ENCODE peak calls at places on chromosomes 4 and X, in seven cellular contexts. One of them, this sample, is unnamed.
A peak's percentile ranks its signal among the peaks of the same experiment; 100 is the strongest.

GRCh38 chr4:156998500-156999174 is 27.0 kb upstream of the PDGFC start:
- DNase-seq in BE2C: no peak
- DNase-seq in pancreas: peak; percentile 24
- DNase-seq in progenitor cell of endocrine pancreas: no peak
- DNase-seq in GM13976: no peak
- DNase-seq in neural crest cell: no peak
- DNase-seq in foreskin keratinocyte: no peak
- DNase-seq in this sample: no peak

GRCh38 chrX:138026211-138026610 is 460.3 kb downstream of the ZIC3 start:
- DNase-seq in BE2C: no peak
- DNase-seq in pancreas: no peak
- DNase-seq in progenitor cell of endocrine pancreas: no peak
- DNase-seq in GM13976: peak; percentile 24
- DNase-seq in neural crest cell: no peak
- DNase-seq in foreskin keratinocyte: no peak
- DNase-seq in this sample: no peak

GRCh38 chrX:773292-774025 is 142.9 kb downstream of the SHOX start:
- DNase-seq in BE2C: no peak
- DNase-seq in pancreas: no peak
- DNase-seq in progenitor cell of endocrine pancreas: no peak
- DNase-seq in GM13976: no peak
- DNase-seq in neural crest cell: no peak
- DNase-seq in foreskin keratinocyte: no peak
- DNase-seq in this sample: no peak

GRCh38 chrX:66191563-66191962 is 27.5 kb downstream of the HEPH start:
- DNase-seq in BE2C: no peak
- DNase-seq in pancreas: no peak
- DNase-seq in progenitor cell of endocrine pancreas: no peak
- DNase-seq in GM13976: no peak
- DNase-seq in neural crest cell: no peak
- DNase-seq in foreskin keratinocyte: no peak
- DNase-seq in this sample: no peak

GRCh38 chrX:109352121-109352556 is 129.7 kb downstream of the GUCY2F start:
- DNase-seq in BE2C: no peak
- DNase-seq in pancreas: peak; percentile 43
- DNase-seq in progenitor cell of endocrine pancreas: no peak
- DNase-seq in GM13976: no peak
- DNase-seq in neural crest cell: no peak
- DNase-seq in foreskin keratinocyte: no peak
- DNase-seq in this sample: no peak

GRCh38 chrX:53317365-53318069 is 36.1 kb upstream of the IQSEC2 start:
- DNase-seq in BE2C: peak; percentile 72
- DNase-seq in pancreas: peak; percentile 69
- DNase-seq in progenitor cell of endocrine pancreas: peak; percentile 60
- DNase-seq in GM13976: peak; percentile 80
- DNase-seq in neural crest cell: peak; percentile 65
- DNase-seq in foreskin keratinocyte: no peak
- DNase-seq in this sample: peak; percentile 76

GRCh38 chr4:84167579-84167978 is 331.5 kb downstream of the NKX6-1 start:
- DNase-seq in BE2C: peak; percentile 36
- DNase-seq in pancreas: no peak
- DNase-seq in progenitor cell of endocrine pancreas: no peak
- DNase-seq in GM13976: no peak
- DNase-seq in neural crest cell: no peak
- DNase-seq in foreskin keratinocyte: no peak
- DNase-seq in this sample: no peak

GRCh38 chr4:64777286-64777685 is 368.0 kb upstream of the TECRL start:
- DNase-seq in BE2C: no peak
- DNase-seq in pancreas: no peak
- DNase-seq in progenitor cell of endocrine pancreas: no peak
- DNase-seq in GM13976: no peak
- DNase-seq in neural crest cell: no peak
- DNase-seq in foreskin keratinocyte: no peak
- DNase-seq in this sample: no peak

GRCh38 chr4:38503689-38504395 is 160.2 kb upstream of the KLF3 start:
- DNase-seq in BE2C: no peak
- DNase-seq in pancreas: no peak
- DNase-seq in progenitor cell of endocrine pancreas: no peak
- DNase-seq in GM13976: peak; percentile 56
- DNase-seq in neural crest cell: no peak
- DNase-seq in foreskin keratinocyte: no peak
- DNase-seq in this sample: no peak

GRCh38 chrX:130916636-130917422 is 13.8 kb upstream of the ENOX2 start:
- DNase-seq in BE2C: peak; percentile 45
- DNase-seq in pancreas: peak; percentile 45
- DNase-seq in progenitor cell of endocrine pancreas: peak; percentile 24
- DNase-seq in GM13976: peak; percentile 51
- DNase-seq in neural crest cell: peak; percentile 69
- DNase-seq in foreskin keratinocyte: no peak
- DNase-seq in this sample: no peak

GRCh38 chr4:165597581-165598480 is 219.0 kb downstream of the CPE start:
- DNase-seq in BE2C: no peak
- DNase-seq in pancreas: no peak
- DNase-seq in progenitor cell of endocrine pancreas: no peak
- DNase-seq in GM13976: no peak
- DNase-seq in neural crest cell: no peak
- DNase-seq in foreskin keratinocyte: no peak
- DNase-seq in this sample: no peak

GRCh38 chr4:965048-965765 is 8.2 kb downstream of the DGKQ start:
- DNase-seq in BE2C: no peak
- DNase-seq in pancreas: no peak
- DNase-seq in progenitor cell of endocrine pancreas: no peak
- DNase-seq in GM13976: no peak
- DNase-seq in neural crest cell: no peak
- DNase-seq in foreskin keratinocyte: no peak
- DNase-seq in this sample: no peak

GRCh38 chr4:79588679-79589078 is 180.7 kb upstream of the GK2 start:
- DNase-seq in BE2C: no peak
- DNase-seq in pancreas: no peak
- DNase-seq in progenitor cell of endocrine pancreas: no peak
- DNase-seq in GM13976: no peak
- DNase-seq in neural crest cell: no peak
- DNase-seq in foreskin keratinocyte: no peak
- DNase-seq in this sample: no peak

GRCh38 chr4:51906167-51906647 is 63.3 kb downstream of the DCUN1D4 start:
- DNase-seq in BE2C: no peak
- DNase-seq in pancreas: no peak
- DNase-seq in progenitor cell of endocrine pancreas: no peak
- DNase-seq in GM13976: peak; percentile 34
- DNase-seq in neural crest cell: no peak
- DNase-seq in foreskin keratinocyte: no peak
- DNase-seq in this sample: no peak

GRCh38 chrX:3712870-3713224 is 602 bp downstream of the PRKX start:
- DNase-seq in BE2C: no peak
- DNase-seq in pancreas: no peak
- DNase-seq in progenitor cell of endocrine pancreas: no peak
- DNase-seq in GM13976: peak; percentile 38
- DNase-seq in neural crest cell: no peak
- DNase-seq in foreskin keratinocyte: no peak
- DNase-seq in this sample: peak; percentile 70

GRCh38 chr4:54217642-54218486 is 11.2 kb upstream of the PDGFRA start:
- DNase-seq in BE2C: peak; percentile 79
- DNase-seq in pancreas: peak; percentile 76
- DNase-seq in progenitor cell of endocrine pancreas: peak; percentile 57
- DNase-seq in GM13976: peak; percentile 80
- DNase-seq in neural crest cell: peak; percentile 70
- DNase-seq in foreskin keratinocyte: no peak
- DNase-seq in this sample: peak; percentile 80

GRCh38 chr4:40976343-40976742 is 226.6 kb downstream of the NSUN7 start:
- DNase-seq in BE2C: peak; percentile 57
- DNase-seq in pancreas: peak; percentile 53
- DNase-seq in progenitor cell of endocrine pancreas: no peak
- DNase-seq in GM13976: peak; percentile 38
- DNase-seq in neural crest cell: peak; percentile 28
- DNase-seq in foreskin keratinocyte: peak; percentile 20
- DNase-seq in this sample: no peak

GRCh38 chr4:121156822-121157769 is 7.0 kb downstream of the TNIP3 start:
- DNase-seq in BE2C: peak; percentile 22
- DNase-seq in pancreas: no peak
- DNase-seq in progenitor cell of endocrine pancreas: peak; percentile 25
- DNase-seq in GM13976: peak; percentile 18
- DNase-seq in neural crest cell: peak; percentile 48
- DNase-seq in foreskin keratinocyte: no peak
- DNase-seq in this sample: no peak

GRCh38 chr4:73998040-73999011 is at the start of gene CXCL5:
- DNase-seq in BE2C: no peak
- DNase-seq in pancreas: peak; percentile 31
- DNase-seq in progenitor cell of endocrine pancreas: peak; percentile 23
- DNase-seq in GM13976: no peak
- DNase-seq in neural crest cell: peak; percentile 26
- DNase-seq in foreskin keratinocyte: peak; percentile 44
- DNase-seq in this sample: no peak

GRCh38 chrX:122583526-122583925 is 600.6 kb upstream of the GRIA3 start:
- DNase-seq in BE2C: no peak
- DNase-seq in pancreas: no peak
- DNase-seq in progenitor cell of endocrine pancreas: no peak
- DNase-seq in GM13976: no peak
- DNase-seq in neural crest cell: no peak
- DNase-seq in foreskin keratinocyte: no peak
- DNase-seq in this sample: no peak

GRCh38 chr4:140252144-140252741 is 98.3 kb upstream of the MAML3 start:
- DNase-seq in BE2C: peak; percentile 83
- DNase-seq in pancreas: no peak
- DNase-seq in progenitor cell of endocrine pancreas: no peak
- DNase-seq in GM13976: peak; percentile 25
- DNase-seq in neural crest cell: peak; percentile 17
- DNase-seq in foreskin keratinocyte: no peak
- DNase-seq in this sample: no peak

GRCh38 chrX:74383611-74384010 is 37.7 kb upstream of the SLC16A2 start:
- DNase-seq in BE2C: peak; percentile 8
- DNase-seq in pancreas: peak; percentile 16
- DNase-seq in progenitor cell of endocrine pancreas: no peak
- DNase-seq in GM13976: peak; percentile 35
- DNase-seq in neural crest cell: peak; percentile 1
- DNase-seq in foreskin keratinocyte: peak; percentile 7
- DNase-seq in this sample: no peak

GRCh38 chr4:70269674-70270073 is 27.3 kb downstream of the CSN3 start:
- DNase-seq in BE2C: no peak
- DNase-seq in pancreas: no peak
- DNase-seq in progenitor cell of endocrine pancreas: no peak
- DNase-seq in GM13976: no peak
- DNase-seq in neural crest cell: no peak
- DNase-seq in foreskin keratinocyte: no peak
- DNase-seq in this sample: no peak
- TF ChIP-seq CTCF in BE2C: peak; percentile 54
- TF ChIP-seq CTCF in pancreas: no peak
- TF ChIP-seq CTCF in progenitor cell of endocrine pancreas: peak; percentile 44
- TF ChIP-seq CTCF in GM13976: no peak
- TF ChIP-seq CTCF in neural crest cell: no peak
- TF ChIP-seq CTCF in foreskin keratinocyte: peak; percentile 49
- TF ChIP-seq CTCF in this sample: no peak

DNA sequence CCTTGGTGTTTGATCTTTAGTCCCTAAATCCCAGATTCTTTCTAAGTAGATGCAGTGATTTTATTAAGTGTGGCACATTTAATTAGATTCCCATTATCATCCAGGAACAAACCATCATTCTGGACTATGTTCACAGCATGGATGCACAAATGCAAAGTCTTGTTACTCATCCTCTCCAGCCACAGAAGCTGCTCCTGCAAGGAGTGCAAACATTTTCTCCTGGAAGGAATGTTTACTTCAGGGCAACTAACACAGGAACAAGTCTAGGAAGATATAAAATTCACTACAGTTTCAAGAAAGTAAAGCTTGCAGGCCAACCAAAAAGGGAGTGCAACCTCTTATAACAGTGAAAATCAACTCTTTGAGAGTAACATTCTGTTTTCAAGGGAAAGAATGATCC is 106.0 kb downstream of the IQCM start:
- DNase-seq in BE2C: no peak
- DNase-seq in pancreas: no peak
- DNase-seq in progenitor cell of endocrine pancreas: no peak
- DNase-seq in GM13976: no peak
- DNase-seq in neural crest cell: no peak
- DNase-seq in foreskin keratinocyte: no peak
- DNase-seq in this sample: no peak
- TF ChIP-seq CTCF in BE2C: no peak
- TF ChIP-seq CTCF in pancreas: no peak
- TF ChIP-seq CTCF in progenitor cell of endocrine pancreas: no peak
- TF ChIP-seq CTCF in GM13976: no peak
- TF ChIP-seq CTCF in neural crest cell: no peak
- TF ChIP-seq CTCF in foreskin keratinocyte: no peak
- TF ChIP-seq CTCF in this sample: no peak

DNA sequence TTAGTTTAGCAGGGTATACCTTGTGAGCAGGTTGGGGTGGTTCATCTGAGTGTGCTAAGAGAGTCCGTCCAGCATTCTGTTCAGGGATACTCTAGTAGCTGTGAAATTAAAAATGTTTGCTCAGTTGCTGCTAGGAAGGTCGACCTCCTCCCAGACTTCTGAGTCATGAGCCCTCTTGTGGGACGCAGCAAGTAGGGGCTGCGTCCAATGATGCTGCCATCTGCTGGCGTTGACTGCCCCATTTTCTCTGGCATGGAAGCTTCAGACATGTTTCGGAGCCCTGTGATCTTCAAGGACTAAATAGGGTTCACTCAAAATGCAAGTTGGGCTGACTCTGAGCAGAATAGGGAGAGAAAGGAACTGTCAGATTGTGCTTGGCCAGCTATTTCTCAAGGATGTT is 201.0 kb upstream of the ARSJ start:
- DNase-seq in BE2C: peak; percentile 75
- DNase-seq in pancreas: peak; percentile 55
- DNase-seq in progenitor cell of endocrine pancreas: no peak
- DNase-seq in GM13976: no peak
- DNase-seq in neural crest cell: peak; percentile 35
- DNase-seq in foreskin keratinocyte: no peak
- DNase-seq in this sample: no peak
- TF ChIP-seq CTCF in BE2C: peak; percentile 87
- TF ChIP-seq CTCF in pancreas: no peak
- TF ChIP-seq CTCF in progenitor cell of endocrine pancreas: peak; percentile 57
- TF ChIP-seq CTCF in GM13976: no peak
- TF ChIP-seq CTCF in neural crest cell: peak; percentile 54
- TF ChIP-seq CTCF in foreskin keratinocyte: peak; percentile 53
- TF ChIP-seq CTCF in this sample: peak; percentile 66

DNA sequence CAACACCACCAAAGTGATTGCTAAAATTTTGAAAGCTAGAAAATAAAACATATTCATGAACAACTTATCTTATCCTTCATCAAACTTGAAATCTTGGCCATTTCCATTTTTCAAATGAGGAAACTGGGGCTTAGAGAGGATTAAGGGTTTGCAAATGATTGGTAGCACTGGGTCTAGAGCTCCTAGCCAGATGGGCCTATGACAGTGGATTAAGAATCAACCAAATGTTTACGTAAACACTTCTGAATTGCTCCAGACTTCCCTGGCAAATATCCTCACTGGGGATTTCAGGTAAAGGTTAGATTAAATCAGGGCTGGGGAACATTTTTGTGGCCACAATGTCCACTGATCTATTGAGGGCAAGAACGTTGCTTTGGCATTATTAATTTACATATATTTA is 241.2 kb downstream of the ANK2 start:
- DNase-seq in BE2C: no peak
- DNase-seq in pancreas: no peak
- DNase-seq in progenitor cell of endocrine pancreas: no peak
- DNase-seq in GM13976: no peak
- DNase-seq in neural crest cell: no peak
- DNase-seq in foreskin keratinocyte: no peak
- DNase-seq in this sample: no peak
- TF ChIP-seq CTCF in BE2C: no peak
- TF ChIP-seq CTCF in pancreas: no peak
- TF ChIP-seq CTCF in progenitor cell of endocrine pancreas: no peak
- TF ChIP-seq CTCF in GM13976: no peak
- TF ChIP-seq CTCF in neural crest cell: no peak
- TF ChIP-seq CTCF in foreskin keratinocyte: no peak
- TF ChIP-seq CTCF in this sample: no peak